ENCODE peak calls at places on chromosomes 11 and 22, in six cellular contexts. One of them, this sample, is unnamed.

GRCh38 chr11:85682330-85683305 is 3.4 kb downstream of the CCDC89 start:
- DNase-seq in amygdala: peak
- DNase-seq in adrenal gland: peak
- DNase-seq in fibroblast of the conjunctiva: no peak
- DNase-seq in stimulated activated CD4-positive, alpha-beta T cell treated with anti-CD3 and anti-CD28 coated beads, Interleukin-1b, Interleukin-23, amount 100 ng/mL, for 1 hour: peak
- DNase-seq in left cardiac atrium: peak
- DNase-seq in this sample: peak

GRCh38 chr22:40875111-40875510 is 13.2 kb upstream of the DNAJB7 start:
- DNase-seq in stimulated activated CD4-positive, alpha-beta T cell treated with anti-CD3 and anti-CD28 coated beads, Interleukin-1b, Interleukin-23, amount 100 ng/mL, for 1 hour: no peak
- DNase-seq in amygdala: no peak
- DNase-seq in left cardiac atrium: no peak
- DNase-seq in fibroblast of the conjunctiva: no peak
- DNase-seq in adrenal gland: no peak
- DNase-seq in this sample: no peak

GRCh38 chr11:37504925-37505324 is 906.9 kb upstream of the RAG2 start:
- DNase-seq in left cardiac atrium: no peak
- DNase-seq in fibroblast of the conjunctiva: no peak
- DNase-seq in stimulated activated CD4-positive, alpha-beta T cell treated with anti-CD3 and anti-CD28 coated beads, Interleukin-1b, Interleukin-23, amount 100 ng/mL, for 1 hour: no peak
- DNase-seq in amygdala: no peak
- DNase-seq in adrenal gland: no peak
- DNase-seq in this sample: no peak

GRCh38 chr11:70528794-70529580 is 130.7 kb downstream of the CTTN start:
- DNase-seq in fibroblast of the conjunctiva: no peak
- DNase-seq in amygdala: no peak
- DNase-seq in stimulated activated CD4-positive, alpha-beta T cell treated with anti-CD3 and anti-CD28 coated beads, Interleukin-1b, Interleukin-23, amount 100 ng/mL, for 1 hour: no peak
- DNase-seq in adrenal gland: no peak
- DNase-seq in left cardiac atrium: no peak
- DNase-seq in this sample: no peak

GRCh38 chr11:121231576-121232278 is 60.8 kb upstream of the SC5D start:
- DNase-seq in stimulated activated CD4-positive, alpha-beta T cell treated with anti-CD3 and anti-CD28 coated beads, Interleukin-1b, Interleukin-23, amount 100 ng/mL, for 1 hour: no peak
- DNase-seq in amygdala: no peak
- DNase-seq in fibroblast of the conjunctiva: no peak
- DNase-seq in adrenal gland: peak
- DNase-seq in left cardiac atrium: peak
- DNase-seq in this sample: no peak

GRCh38 chr11:1812274-1812673 is 22.5 kb upstream of the SYT8 start:
- DNase-seq in amygdala: no peak
- DNase-seq in left cardiac atrium: no peak
- DNase-seq in adrenal gland: no peak
- DNase-seq in fibroblast of the conjunctiva: no peak
- DNase-seq in stimulated activated CD4-positive, alpha-beta T cell treated with anti-CD3 and anti-CD28 coated beads, Interleukin-1b, Interleukin-23, amount 100 ng/mL, for 1 hour: no peak
- DNase-seq in this sample: no peak

GRCh38 chr11:76394411-76394810 is 13.3 kb downstream of the GVQW3 start:
- DNase-seq in fibroblast of the conjunctiva: no peak
- DNase-seq in left cardiac atrium: no peak
- DNase-seq in adrenal gland: no peak
- DNase-seq in amygdala: no peak
- DNase-seq in stimulated activated CD4-positive, alpha-beta T cell treated with anti-CD3 and anti-CD28 coated beads, Interleukin-1b, Interleukin-23, amount 100 ng/mL, for 1 hour: no peak
- DNase-seq in this sample: no peak

GRCh38 chr22:19080853-19081252 is 41.4 kb downstream of the DGCR2 start:
- DNase-seq in adrenal gland: no peak
- DNase-seq in fibroblast of the conjunctiva: no peak
- DNase-seq in left cardiac atrium: no peak
- DNase-seq in amygdala: no peak
- DNase-seq in stimulated activated CD4-positive, alpha-beta T cell treated with anti-CD3 and anti-CD28 coated beads, Interleukin-1b, Interleukin-23, amount 100 ng/mL, for 1 hour: no peak
- DNase-seq in this sample: no peak

GRCh38 chr11:16790484-16791240 is 52.2 kb downstream of the C11orf58 start:
- DNase-seq in amygdala: no peak
- DNase-seq in stimulated activated CD4-positive, alpha-beta T cell treated with anti-CD3 and anti-CD28 coated beads, Interleukin-1b, Interleukin-23, amount 100 ng/mL, for 1 hour: no peak
- DNase-seq in left cardiac atrium: no peak
- DNase-seq in fibroblast of the conjunctiva: no peak
- DNase-seq in adrenal gland: no peak
- DNase-seq in this sample: no peak

GRCh38 chr11:22795914-22796313 is 33.7 kb downstream of the SVIP start:
- DNase-seq in amygdala: no peak
- DNase-seq in adrenal gland: no peak
- DNase-seq in fibroblast of the conjunctiva: no peak
- DNase-seq in left cardiac atrium: no peak
- DNase-seq in stimulated activated CD4-positive, alpha-beta T cell treated with anti-CD3 and anti-CD28 coated beads, Interleukin-1b, Interleukin-23, amount 100 ng/mL, for 1 hour: no peak
- DNase-seq in this sample: no peak

GRCh38 chr11:128324531-128325141 is 262.7 kb downstream of the ETS1 start:
- DNase-seq in amygdala: no peak
- DNase-seq in stimulated activated CD4-positive, alpha-beta T cell treated with anti-CD3 and anti-CD28 coated beads, Interleukin-1b, Interleukin-23, amount 100 ng/mL, for 1 hour: peak
- DNase-seq in left cardiac atrium: no peak
- DNase-seq in adrenal gland: no peak
- DNase-seq in fibroblast of the conjunctiva: no peak
- DNase-seq in this sample: no peak

GRCh38 chr11:69840371-69841169 is 21.4 kb upstream of the FGF3 start:
- DNase-seq in left cardiac atrium: no peak
- DNase-seq in stimulated activated CD4-positive, alpha-beta T cell treated with anti-CD3 and anti-CD28 coated beads, Interleukin-1b, Interleukin-23, amount 100 ng/mL, for 1 hour: no peak
- DNase-seq in adrenal gland: peak
- DNase-seq in fibroblast of the conjunctiva: no peak
- DNase-seq in amygdala: no peak
- DNase-seq in this sample: no peak

GRCh38 chr22:42905217-42905616 is 48.1 kb upstream of the ARFGAP3 start:
- DNase-seq in stimulated activated CD4-positive, alpha-beta T cell treated with anti-CD3 and anti-CD28 coated beads, Interleukin-1b, Interleukin-23, amount 100 ng/mL, for 1 hour: no peak
- DNase-seq in adrenal gland: no peak
- DNase-seq in left cardiac atrium: no peak
- DNase-seq in fibroblast of the conjunctiva: no peak
- DNase-seq in amygdala: no peak
- DNase-seq in this sample: no peak

GRCh38 chr11:34158661-34159060 is 53.2 kb downstream of the NAT10 start:
- DNase-seq in stimulated activated CD4-positive, alpha-beta T cell treated with anti-CD3 and anti-CD28 coated beads, Interleukin-1b, Interleukin-23, amount 100 ng/mL, for 1 hour: no peak
- DNase-seq in left cardiac atrium: no peak
- DNase-seq in amygdala: no peak
- DNase-seq in fibroblast of the conjunctiva: no peak
- DNase-seq in adrenal gland: no peak
- DNase-seq in this sample: no peak

GRCh38 chr11:73225851-73226250 is 7.8 kb downstream of the P2RY2 start:
- DNase-seq in fibroblast of the conjunctiva: no peak
- DNase-seq in amygdala: no peak
- DNase-seq in left cardiac atrium: no peak
- DNase-seq in stimulated activated CD4-positive, alpha-beta T cell treated with anti-CD3 and anti-CD28 coated beads, Interleukin-1b, Interleukin-23, amount 100 ng/mL, for 1 hour: no peak
- DNase-seq in adrenal gland: no peak
- DNase-seq in this sample: no peak

GRCh38 chr11:32118025-32118974 is 27.4 kb downstream of the RCN1 start:
- DNase-seq in amygdala: no peak
- DNase-seq in adrenal gland: peak
- DNase-seq in left cardiac atrium: no peak
- DNase-seq in stimulated activated CD4-positive, alpha-beta T cell treated with anti-CD3 and anti-CD28 coated beads, Interleukin-1b, Interleukin-23, amount 100 ng/mL, for 1 hour: no peak
- DNase-seq in fibroblast of the conjunctiva: peak
- DNase-seq in this sample: no peak

GRCh38 chr22:50471197-50471847 is 3.5 kb downstream of the SBF1 start:
- DNase-seq in amygdala: peak
- DNase-seq in left cardiac atrium: no peak
- DNase-seq in fibroblast of the conjunctiva: no peak
- DNase-seq in stimulated activated CD4-positive, alpha-beta T cell treated with anti-CD3 and anti-CD28 coated beads, Interleukin-1b, Interleukin-23, amount 100 ng/mL, for 1 hour: no peak
- DNase-seq in adrenal gland: no peak
- DNase-seq in this sample: no peak

GRCh38 chr22:40955516-40955915 is 4.3 kb downstream of the RBX1 start:
- DNase-seq in amygdala: no peak
- DNase-seq in fibroblast of the conjunctiva: peak
- DNase-seq in left cardiac atrium: no peak
- DNase-seq in stimulated activated CD4-positive, alpha-beta T cell treated with anti-CD3 and anti-CD28 coated beads, Interleukin-1b, Interleukin-23, amount 100 ng/mL, for 1 hour: no peak
- DNase-seq in adrenal gland: no peak
- DNase-seq in this sample: no peak

GRCh38 chr11:119222308-119222707 is 16.2 kb downstream of the CBL start:
- DNase-seq in left cardiac atrium: no peak
- DNase-seq in fibroblast of the conjunctiva: peak
- DNase-seq in amygdala: peak
- DNase-seq in stimulated activated CD4-positive, alpha-beta T cell treated with anti-CD3 and anti-CD28 coated beads, Interleukin-1b, Interleukin-23, amount 100 ng/mL, for 1 hour: no peak
- DNase-seq in adrenal gland: no peak
- DNase-seq in this sample: peak

GRCh38 chr11:3190600-3190999 is 25.5 kb upstream of the OSBPL5 start:
- DNase-seq in left cardiac atrium: no peak
- DNase-seq in adrenal gland: no peak
- DNase-seq in fibroblast of the conjunctiva: no peak
- DNase-seq in amygdala: no peak
- DNase-seq in stimulated activated CD4-positive, alpha-beta T cell treated with anti-CD3 and anti-CD28 coated beads, Interleukin-1b, Interleukin-23, amount 100 ng/mL, for 1 hour: no peak
- DNase-seq in this sample: no peak

This sample was measured in NCI-H187.